ENCODE peak calls at places on chromosomes 3 and 15, in eight cellular contexts. One of them, this sample, is unnamed.

GRCh38 chr3:8667429-8668091 is 23.0 kb upstream of the SSUH2 start:
- DNase-seq in iPS-NIHi11: no peak
- DNase-seq in psoas muscle: no peak
- DNase-seq in LoVo: no peak
- DNase-seq in ovary: no peak
- DNase-seq in AG08396: no peak
- DNase-seq in stimulated activated CD4-positive, alpha-beta T cell treated with anti-CD3 and anti-CD28 coated beads, Interleukin-4, amount 100 ng/mL, for 1 hour: no peak
- DNase-seq in mucosa of gallbladder: no peak
- DNase-seq in this sample: no peak

GRCh38 chr3:156017636-156018035 is 102.7 kb upstream of the KCNAB1 start:
- DNase-seq in iPS-NIHi11: no peak
- DNase-seq in psoas muscle: no peak
- DNase-seq in LoVo: no peak
- DNase-seq in ovary: no peak
- DNase-seq in AG08396: no peak
- DNase-seq in stimulated activated CD4-positive, alpha-beta T cell treated with anti-CD3 and anti-CD28 coated beads, Interleukin-4, amount 100 ng/mL, for 1 hour: no peak
- DNase-seq in mucosa of gallbladder: no peak
- DNase-seq in this sample: no peak

GRCh38 chr3:141255864-141256263 is 24.2 kb downstream of the PXYLP1 start:
- DNase-seq in iPS-NIHi11: peak
- DNase-seq in psoas muscle: no peak
- DNase-seq in LoVo: no peak
- DNase-seq in ovary: no peak
- DNase-seq in AG08396: no peak
- DNase-seq in stimulated activated CD4-positive, alpha-beta T cell treated with anti-CD3 and anti-CD28 coated beads, Interleukin-4, amount 100 ng/mL, for 1 hour: peak
- DNase-seq in mucosa of gallbladder: no peak
- DNase-seq in this sample: no peak

GRCh38 chr15:93982226-93982641 is 249.1 kb upstream of the MCTP2 start:
- DNase-seq in iPS-NIHi11: no peak
- DNase-seq in psoas muscle: peak
- DNase-seq in LoVo: no peak
- DNase-seq in ovary: no peak
- DNase-seq in AG08396: no peak
- DNase-seq in stimulated activated CD4-positive, alpha-beta T cell treated with anti-CD3 and anti-CD28 coated beads, Interleukin-4, amount 100 ng/mL, for 1 hour: no peak
- DNase-seq in mucosa of gallbladder: no peak
- DNase-seq in this sample: peak

GRCh38 chr3:10983219-10983916 is 9.2 kb upstream of the SLC6A1 start:
- DNase-seq in iPS-NIHi11: peak
- DNase-seq in psoas muscle: no peak
- DNase-seq in LoVo: peak
- DNase-seq in ovary: no peak
- DNase-seq in AG08396: peak
- DNase-seq in stimulated activated CD4-positive, alpha-beta T cell treated with anti-CD3 and anti-CD28 coated beads, Interleukin-4, amount 100 ng/mL, for 1 hour: no peak
- DNase-seq in mucosa of gallbladder: peak
- DNase-seq in this sample: no peak

GRCh38 chr15:69999392-70000085 is 98.2 kb downstream of the TLE3 start:
- DNase-seq in iPS-NIHi11: no peak
- DNase-seq in psoas muscle: no peak
- DNase-seq in LoVo: no peak
- DNase-seq in ovary: no peak
- DNase-seq in AG08396: no peak
- DNase-seq in stimulated activated CD4-positive, alpha-beta T cell treated with anti-CD3 and anti-CD28 coated beads, Interleukin-4, amount 100 ng/mL, for 1 hour: no peak
- DNase-seq in mucosa of gallbladder: no peak
- DNase-seq in this sample: no peak

GRCh38 chr3:64098686-64099085 is 75.4 kb upstream of the PSMD6 start:
- DNase-seq in iPS-NIHi11: no peak
- DNase-seq in psoas muscle: no peak
- DNase-seq in LoVo: no peak
- DNase-seq in ovary: no peak
- DNase-seq in AG08396: no peak
- DNase-seq in stimulated activated CD4-positive, alpha-beta T cell treated with anti-CD3 and anti-CD28 coated beads, Interleukin-4, amount 100 ng/mL, for 1 hour: no peak
- DNase-seq in mucosa of gallbladder: no peak
- DNase-seq in this sample: no peak

GRCh38 chr15:59668571-59668970 is 11.3 kb upstream of the GTF2A2 start:
- DNase-seq in iPS-NIHi11: no peak
- DNase-seq in psoas muscle: no peak
- DNase-seq in LoVo: no peak
- DNase-seq in ovary: no peak
- DNase-seq in AG08396: no peak
- DNase-seq in stimulated activated CD4-positive, alpha-beta T cell treated with anti-CD3 and anti-CD28 coated beads, Interleukin-4, amount 100 ng/mL, for 1 hour: no peak
- DNase-seq in mucosa of gallbladder: no peak
- DNase-seq in this sample: no peak

GRCh38 chr15:68582864-68583263 is 4.1 kb downstream of the CORO2B start:
- DNase-seq in iPS-NIHi11: no peak
- DNase-seq in psoas muscle: no peak
- DNase-seq in LoVo: no peak
- DNase-seq in ovary: no peak
- DNase-seq in AG08396: no peak
- DNase-seq in stimulated activated CD4-positive, alpha-beta T cell treated with anti-CD3 and anti-CD28 coated beads, Interleukin-4, amount 100 ng/mL, for 1 hour: no peak
- DNase-seq in mucosa of gallbladder: no peak
- DNase-seq in this sample: no peak